ENCODE peak calls at places on chromosomes 13 and 19, in eight cellular contexts. C, R, A, O, Q, B, F and M are unnamed samples.

GRCh38 chr19:48741222-48741999 is 1.0 kb upstream of the RASIP1 start:
- DNase-seq in Q (peak), O (no peak), C (peak), R (no peak), F (no peak), B (no peak), A (no peak), M (no peak)

GRCh38 chr19:756821-757688 is 6.1 kb downstream of the MISP start:
- DNase-seq in A (no peak), F (no peak), R (no peak), C (no peak), B (no peak), Q (no peak), O (no peak), M (no peak)

GRCh38 chr13:27130223-27131015 is 41.2 kb downstream of the USP12 start:
- DNase-seq in Q (no peak), O (no peak), R (peak), B (peak), A (no peak), C (no peak), F (no peak), M (peak)

GRCh38 chr19:8638078-8638619 is 7.7 kb downstream of the NFILZ start:
- DNase-seq in B (peak), O (no peak), F (no peak), Q (peak), R (no peak), C (no peak), A (no peak), M (no peak)

GRCh38 chr13:19607523-19608078 is 25.9 kb upstream of the MPHOSPH8 start:
- DNase-seq in B (no peak), F (no peak), A (no peak), C (peak), R (no peak), Q (no peak), O (no peak), M (peak)

GRCh38 chr13:38752726-38753125 is 65.8 kb downstream of the FREM2 start:
- DNase-seq in Q (no peak), B (no peak), A (peak), O (no peak), F (no peak), R (no peak), C (no peak), M (no peak)

GRCh38 chr13:76991432-76991795 is 467 bp upstream of the CLN5 start:
- DNase-seq in B (no peak), O (no peak), Q (peak), R (no peak), A (no peak), F (peak), C (no peak), M (no peak)

GRCh38 chr13:77048592-77048991 is 21.6 kb upstream of the FBXL3 start:
- DNase-seq in R (no peak), O (no peak), F (no peak), C (no peak), A (no peak), B (no peak), Q (no peak), M (no peak)

GRCh38 chr13:113905942-113906341 is 42.1 kb upstream of the GAS6 start:
- DNase-seq in Q (peak), R (no peak), F (no peak), B (no peak), A (no peak), C (peak), O (no peak), M (no peak)

GRCh38 chr13:100124265-100124664 is 35.4 kb downstream of the PCCA start:
- DNase-seq in R (peak), O (no peak), C (no peak), F (no peak), A (no peak), Q (no peak), B (no peak), M (no peak)

GRCh38 chr19:55440411-55441105 is 2.5 kb downstream of the SHISA7 start:
- DNase-seq in O (no peak), Q (no peak), A (no peak), R (no peak), B (no peak), C (no peak), F (no peak), M (no peak)

GRCh38 chr13:58955546-58956385 is 1208.0 kb downstream of the DIAPH3 start:
- DNase-seq in C (no peak), A (no peak), F (no peak), Q (no peak), O (no peak), B (no peak), R (no peak), M (no peak)